ENCODE peak calls at places on chromosome 1, in eight cellular contexts. I is activated T-helper 1 cell treated with Interleukin-2 at 50 U/mL for 16 hours, F is K562, X is C1 segment of cervical spinal cord, U is dorsolateral prefrontal cortex, G is tibial nerve, A is WTC11, Z is MV-4-11. R is an unnamed sample.

GRCh38 chr1:54397090-54397591 is 9.1 kb downstream of the SSBP3 start:
- DNase-seq in Z (no peak), F (no peak), U (no peak), X (no peak), G (no peak), A (no peak), I (no peak), R (no peak)

GRCh38 chr1:74592580-74593355 is 80.4 kb upstream of the LRRC53 start:
- DNase-seq in Z (no peak), I (no peak), X (no peak), A (no peak), F (no peak), U (no peak), G (no peak), R (no peak)

GRCh38 chr1:235601087-235601486 is 48.5 kb downstream of the GNG4 start:
- DNase-seq in A (peak), I (no peak), X (no peak), Z (no peak), U (no peak), F (peak), G (no peak), R (peak)

GRCh38 chr1:89041055-89041707 is 18.5 kb upstream of the GBP3 start:
- DNase-seq in G (no peak), X (no peak), U (no peak), Z (no peak), A (no peak), F (no peak), I (no peak), R (no peak)

GRCh38 chr1:9112961-9113880 is 15.7 kb downstream of the GPR157 start:
- DNase-seq in I (no peak), A (no peak), G (no peak), X (no peak), U (no peak), Z (no peak), F (no peak), R (no peak)

GRCh38 chr1:180040034-180040433 is 85.4 kb downstream of the CEP350 start:
- DNase-seq in A (no peak), U (peak), I (no peak), G (no peak), F (no peak), Z (peak), X (peak), R (no peak)

GRCh38 chr1:28602536-28603439 is 10.7 kb downstream of the RAB42 start:
- DNase-seq in I (no peak), A (peak), F (peak), Z (peak), U (peak), G (peak), X (peak), R (peak)

GRCh38 chr1:70475023-70475422 is 64.0 kb downstream of the CTH start:
- DNase-seq in A (no peak), X (no peak), U (no peak), G (no peak), F (no peak), Z (no peak), I (no peak), R (no peak)

GRCh38 chr1:145858238-145858936 is 494 bp downstream of the PIAS3 start:
- DNase-seq in G (peak), I (peak), F (peak), U (peak), Z (no peak), A (peak), X (peak), R (peak)

R was measured in activated naive CD4-positive, alpha-beta T cell treated with anti-CD3 and anti-CD28 coated beads, Interleukin-2, amount 10 ng/mL, durations not matched to agents 7 days and 5 days.